ENCODE peak calls at places on chromosome 1, in four cellular contexts. N is heart right ventricle, F is mesendoderm, D is pancreas. V is an unnamed sample.

GRCh38 chr1:160884579-160884978 is 401 bp downstream of the ITLN1 start:
- DNase-seq in D (no peak), N (no peak), F (peak), V (no peak)

GRCh38 chr1:158203693-158204457 is 23.2 kb downstream of the CD1D start:
- DNase-seq in N (peak), D (no peak), F (peak), V (no peak)

GRCh38 chr1:83901547-83902155 is 97.3 kb downstream of the TTLL7 start:
- DNase-seq in N (no peak), F (no peak), D (peak), V (no peak)

GRCh38 chr1:109877320-109877771 is 33.3 kb upstream of the CSF1 start:
- DNase-seq in D (peak), F (peak), N (peak), V (peak)

GRCh38 chr1:34711469-34711868 is 43.4 kb upstream of the GJB5 start:
- DNase-seq in N (no peak), F (peak), D (no peak), V (no peak)

GRCh38 chr1:102190429-102190828 is 193.7 kb upstream of the OLFM3 start:
- DNase-seq in D (no peak), F (no peak), N (no peak), V (no peak)

GRCh38 chr1:171467626-171468025 is 17.7 kb upstream of the PRRC2C start:
- DNase-seq in F (no peak), D (no peak), N (no peak), V (no peak)

GRCh38 chr1:113141650-113142473 is 68.9 kb downstream of the LRIG2 start:
- DNase-seq in D (no peak), N (no peak), F (no peak), V (no peak)

GRCh38 chr1:50425376-50426107 is 2.3 kb upstream of the DMRTA2 start:
- DNase-seq in F (peak), D (no peak), N (no peak), V (no peak)

GRCh38 chr1:116166655-116167054 is 55.5 kb downstream of the MAB21L3 start:
- DNase-seq in F (no peak), N (no peak), D (no peak), V (no peak)

GRCh38 chr1:12479311-12479710 is 138.7 kb downstream of the DHRS3 start:
- DNase-seq in N (no peak), F (no peak), D (no peak), V (no peak)

GRCh38 chr1:11522400-11523235 is 43.7 kb downstream of the DISP3 start:
- DNase-seq in D (no peak), N (no peak), F (no peak), V (no peak)

GRCh38 chr1:10701145-10701544 is 95.3 kb downstream of the CASZ1 start:
- DNase-seq in N (no peak), F (no peak), D (no peak), V (no peak)

GRCh38 chr1:216640100-216640499 is 83.1 kb downstream of the ESRRG start:
- DNase-seq in D (no peak), N (no peak), F (no peak), V (no peak)

GRCh38 chr1:57124768-57125446 is 159.1 kb upstream of the C8B start:
- DNase-seq in N (no peak), D (no peak), F (no peak), V (no peak)

GRCh38 chr1:153631047-153632022 is 2.5 kb upstream of the CHTOP start:
- DNase-seq in D (no peak), F (no peak), N (no peak), V (peak)

GRCh38 chr1:239987103-239987745 is 104.5 kb upstream of the FMN2 start:
- DNase-seq in N (no peak), F (peak), D (no peak), V (peak)

GRCh38 chr1:30280572-30280971 is 442.8 kb downstream of the MATN1 start:
- DNase-seq in N (no peak), F (no peak), D (no peak), V (no peak)

GRCh38 chr1:192607836-192608235 is 28.1 kb upstream of the RGS13 start:
- DNase-seq in N (no peak), F (no peak), D (no peak), V (no peak)

GRCh38 chr1:79193211-79194079 is 186.9 kb upstream of the ADGRL4 start:
- DNase-seq in F (peak), N (peak), D (no peak), V (no peak)

GRCh38 chr1:98921817-98922216 is 82.8 kb downstream of the PLPPR5 start:
- DNase-seq in D (no peak), F (no peak), N (no peak), V (no peak)

GRCh38 chr1:31216016-31216415 is 23.7 kb downstream of the NKAIN1 start:
- DNase-seq in D (peak), F (peak), N (peak), V (no peak)

GRCh38 chr1:230255116-230255515 is 171.0 kb downstream of the PGBD5 start:
- DNase-seq in N (no peak), D (no peak), F (no peak), V (no peak)

GRCh38 chr1:110596312-110596711 is 9.8 kb downstream of the KCNA2 start:
- DNase-seq in D (no peak), F (no peak), N (no peak), V (no peak)

GRCh38 chr1:201011616-201012015 is 11.9 kb downstream of the KIF21B start:
- DNase-seq in N (no peak), D (no peak), F (no peak), V (no peak)

GRCh38 chr1:114558548-114558947 is 22.9 kb downstream of the BCAS2 start:
- DNase-seq in D (no peak), N (no peak), F (peak), V (no peak)

GRCh38 chr1:203388683-203389082 is 37.8 kb upstream of the FMOD start:
- DNase-seq in N (no peak), F (no peak), D (no peak), V (no peak)

GRCh38 chr1:71135571-71135970 is 54.7 kb upstream of the ZRANB2 start:
- DNase-seq in D (no peak), F (no peak), N (no peak), V (no peak)

GRCh38 chr1:9321986-9322715 is 29.5 kb downstream of the SPSB1 start:
- DNase-seq in D (no peak), F (no peak), N (no peak), V (no peak)

GRCh38 chr1:9319789-9320519 is 27.3 kb downstream of the SPSB1 start:
- DNase-seq in D (no peak), N (no peak), F (peak), V (no peak)

GRCh38 chr1:9322845-9323244 is 30.2 kb downstream of the SPSB1 start:
- DNase-seq in F (no peak), D (peak), N (peak), V (no peak)

GRCh38 chr1:9320520-9321479 is 28.1 kb downstream of the SPSB1 start:
- DNase-seq in D (no peak), F (peak), N (no peak), V (no peak)

GRCh38 chr1:9321480-9321849 is 28.8 kb downstream of the SPSB1 start:
- DNase-seq in N (no peak), D (no peak), F (peak), V (no peak)
- H3K27ac ChIP-seq in N (no peak), D (no peak), F (no peak), V (no peak)

GRCh38 chr1:6386371-6386949 is 7.1 kb downstream of the ACOT7 start:
- DNase-seq in F (peak), D (no peak), N (no peak), V (no peak)
- H3K27ac ChIP-seq in F (peak), D (no peak), N (peak), V (peak)

GRCh38 chr1:27144349-27144748 is 10.6 kb downstream of the SLC9A1 start:
- DNase-seq in D (no peak), F (no peak), N (no peak), V (no peak)
- H3K27ac ChIP-seq in D (no peak), F (no peak), N (peak), V (no peak)

DNA sequence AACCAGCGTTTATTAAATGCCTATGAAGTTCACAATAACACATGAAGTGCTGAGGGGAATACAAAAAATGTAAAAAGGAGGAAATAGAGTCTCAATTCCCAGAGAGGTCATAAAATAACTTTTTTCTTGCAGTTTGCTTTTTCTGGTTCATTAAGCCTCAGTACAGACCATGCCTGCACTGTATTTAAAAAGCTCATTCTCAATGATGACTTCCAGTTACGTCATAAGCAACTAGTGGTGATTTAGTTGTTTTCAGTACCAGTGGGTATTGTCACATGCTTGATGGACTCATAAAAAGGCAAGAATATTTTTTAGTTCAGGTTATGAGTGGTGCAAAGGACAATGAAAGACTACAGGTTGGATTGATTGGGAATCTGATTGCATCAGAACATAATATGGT is 160.1 kb upstream of the UBE2U start:
- DNase-seq in D (no peak), F (no peak), N (no peak), V (no peak)
- H3K27ac ChIP-seq in D (no peak), F (no peak), N (peak), V (no peak)